ENCODE peak calls at places on chromosome 11, in seven cellular contexts. Y is SK-N-SH, C is HepG2, W is K562, E is HCT116, U is GM12878, O is H1. R is an unnamed sample.

GRCh38 chr11:116422976-116423375 is 349.8 kb downstream of the BUD13 start:
- DNase-seq in Y (peak; percentile 44), C (peak; percentile 32), W (no peak), E (no peak), U (no peak), O (peak; percentile 23), R (no peak)

GRCh38 chr11:121802542-121802941 is 313.5 kb downstream of the BLID start:
- DNase-seq in Y (no peak), C (no peak), W (no peak), E (no peak), U (no peak), O (peak; percentile 27), R (no peak)

GRCh38 chr11:126645206-126645605 is 289.7 kb downstream of the ST3GAL4 start:
- DNase-seq in Y (no peak), C (no peak), W (no peak), E (no peak), U (no peak), O (no peak), R (no peak)

GRCh38 chr11:56748597-56748996 is at the start of gene OR9G4:
- DNase-seq in Y (no peak), C (no peak), W (no peak), E (no peak), U (no peak), O (no peak), R (no peak)

GRCh38 chr11:27213232-27213660 is 149.8 kb downstream of the CCDC34 start:
- DNase-seq in Y (no peak), C (no peak), W (no peak), E (no peak), U (peak; percentile 17), O (no peak), R (no peak)

GRCh38 chr11:106281455-106282173 is 204.2 kb downstream of the AASDHPPT start:
- DNase-seq in Y (no peak), C (no peak), W (no peak), E (peak; percentile 18), U (no peak), O (no peak), R (no peak)

GRCh38 chr11:65301491-65302329 is 13.0 kb upstream of the CDC42EP2 start:
- DNase-seq in Y (peak; percentile 51), C (no peak), W (peak; percentile 64), E (no peak), U (no peak), O (no peak), R (no peak)

GRCh38 chr11:131686836-131687235 is 316.4 kb downstream of the NTM start:
- DNase-seq in Y (no peak), C (no peak), W (no peak), E (no peak), U (no peak), O (no peak), R (no peak)

GRCh38 chr11:1235615-1236315 is 12.9 kb downstream of the MUC5B start:
- DNase-seq in Y (peak; percentile 37), C (no peak), W (no peak), E (no peak), U (no peak), O (no peak), R (peak; percentile 0)

GRCh38 chr11:121207485-121208115 is 85.0 kb upstream of the SC5D start:
- DNase-seq in Y (no peak), C (no peak), W (no peak), E (no peak), U (peak; percentile 50), O (no peak), R (no peak)

GRCh38 chr11:106249857-106250256 is 172.4 kb downstream of the AASDHPPT start:
- DNase-seq in Y (no peak), C (no peak), W (no peak), E (no peak), U (no peak), O (no peak), R (no peak)

GRCh38 chr11:10540546-10540914 is 457 bp downstream of the RNF141 start:
- DNase-seq in Y (no peak), C (peak; percentile 30), W (peak; percentile 48), E (no peak), U (no peak), O (no peak), R (peak; percentile 12)

GRCh38 chr11:120952503-120953229 is 71.2 kb upstream of the TBCEL start:
- DNase-seq in Y (peak; percentile 89), C (peak; percentile 64), W (peak; percentile 82), E (peak; percentile 61), U (peak; percentile 26), O (peak; percentile 60), R (peak; percentile 91)

GRCh38 chr11:14223636-14224035 is 135.3 kb downstream of the RRAS2 start:
- DNase-seq in Y (no peak), C (no peak), W (no peak), E (no peak), U (no peak), O (no peak), R (no peak)

DNA sequence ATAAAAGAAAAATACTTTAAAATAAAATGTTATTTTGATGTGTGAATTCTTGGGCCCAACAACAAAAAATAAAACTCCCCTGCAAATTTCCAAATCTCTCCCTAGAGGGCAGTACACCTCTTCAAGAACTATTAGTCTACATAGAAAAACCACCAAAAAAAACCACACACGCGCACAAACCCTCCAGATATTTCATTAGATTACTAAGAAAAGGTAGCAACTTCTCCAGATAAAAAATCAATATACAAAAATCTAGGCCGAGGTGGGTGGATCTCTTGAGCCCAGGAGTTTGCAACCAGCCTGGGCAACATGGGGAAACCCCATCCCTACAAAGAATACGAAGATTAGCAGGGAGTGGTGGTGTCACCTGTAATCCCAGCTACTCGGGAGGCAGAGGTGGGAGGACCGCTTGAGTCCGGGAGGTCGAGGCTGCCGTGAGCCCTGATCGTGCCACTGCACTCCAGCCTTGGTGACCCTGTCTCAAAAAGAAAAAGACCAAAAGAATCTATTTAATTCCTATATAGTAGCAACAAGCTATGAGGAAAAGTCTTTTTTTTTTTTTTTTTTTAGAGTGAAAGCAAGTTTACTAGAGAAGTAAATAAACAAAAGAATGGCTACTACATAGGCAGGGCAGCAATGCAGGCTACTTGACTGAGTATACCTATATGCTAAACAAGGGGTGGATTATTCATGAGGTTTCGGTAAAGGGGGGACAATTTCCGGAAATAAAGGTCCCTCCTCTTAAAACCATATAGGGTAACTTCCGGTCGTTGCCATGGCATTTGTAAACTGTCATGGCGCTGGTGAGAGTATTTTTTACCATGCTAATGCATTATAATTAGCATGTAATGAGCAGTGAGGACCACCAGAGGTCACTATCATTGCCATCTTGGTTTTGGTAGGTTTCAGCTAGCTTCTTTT is 13.1 kb downstream of the B3GNT6 start:
- DNase-seq in Y (peak; percentile 82), C (peak; percentile 91), W (peak; percentile 80), E (peak; percentile 90), U (peak; percentile 92), O (peak; percentile 64), R (peak; percentile 96)
- TF ChIP-seq JUND in Y (no peak), C (no peak), W (peak; percentile 50), E (no peak), U (no peak), O (no peak), R (no peak)

GRCh38 chr11:31412946-31413345 is 43.3 kb downstream of the DNAJC24 start:
- DNase-seq in Y (no peak), C (no peak), W (no peak), E (no peak), U (no peak), O (no peak), R (no peak)
- TF ChIP-seq JUND in Y (peak; percentile 48), C (no peak), W (no peak), E (no peak), U (no peak), O (no peak), R (no peak)

DNA sequence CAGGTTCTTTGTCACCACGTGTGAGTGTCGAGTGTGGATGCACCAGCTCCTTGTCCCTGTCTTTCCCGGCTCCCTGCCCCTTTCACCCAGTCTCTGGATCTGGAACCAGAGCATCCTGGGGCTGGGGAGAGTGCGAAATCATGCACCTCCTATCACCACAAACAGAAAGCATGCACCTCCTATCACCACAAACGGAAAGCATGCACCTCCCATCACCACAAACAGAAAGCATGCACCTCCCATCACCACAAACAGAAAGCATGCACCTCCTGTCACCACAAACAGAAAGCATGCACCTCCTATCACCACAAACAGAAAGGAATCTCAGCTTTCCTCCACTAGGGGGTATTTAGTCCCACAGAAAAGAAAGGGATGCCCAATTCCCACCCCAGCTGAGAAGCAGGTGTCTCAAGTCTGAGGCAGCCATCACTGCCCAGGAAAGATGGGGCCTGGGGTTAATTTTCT is 5.9 kb upstream of the GLB1L3 start:
- DNase-seq in Y (peak; percentile 56), C (peak; percentile 21), W (peak; percentile 43), E (peak; percentile 22), U (no peak), O (no peak), R (peak; percentile 76)
- TF ChIP-seq JUND in Y (no peak), C (no peak), W (no peak), E (no peak), U (no peak), O (no peak), R (no peak)

DNA sequence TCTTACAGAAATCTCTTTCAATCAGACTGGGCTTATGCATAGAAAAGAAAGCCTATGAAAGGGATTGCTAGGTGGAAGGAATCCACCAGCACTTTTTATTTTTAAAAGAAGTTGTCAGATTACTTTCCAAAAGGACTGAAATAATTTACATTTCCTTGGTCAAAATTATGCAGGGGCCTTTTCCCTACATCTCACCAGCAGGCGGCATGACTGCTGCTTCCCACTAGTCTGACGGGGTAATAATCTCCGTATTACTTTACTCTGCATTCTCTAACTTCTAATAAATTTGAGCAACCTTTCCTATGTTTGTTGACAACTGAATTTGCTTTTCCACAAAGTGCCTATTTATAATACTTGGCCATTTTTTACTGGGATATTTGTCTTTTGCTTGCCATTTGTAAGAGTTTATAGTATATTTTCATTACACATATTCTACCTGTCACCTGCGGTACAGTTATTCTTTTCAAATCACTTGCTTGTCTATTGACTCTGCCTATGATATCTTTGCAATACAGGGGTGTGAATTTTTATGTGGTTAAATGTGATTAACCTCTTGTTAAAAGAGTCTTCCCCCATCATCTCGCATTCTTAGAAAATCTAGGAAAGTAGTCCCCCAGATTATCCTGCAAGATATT is 51.9 kb upstream of the USP47 start:
- DNase-seq in Y (peak; percentile 33), C (no peak), W (peak; percentile 39), E (no peak), U (no peak), O (no peak), R (no peak)
- TF ChIP-seq JUND in Y (no peak), C (no peak), W (no peak), E (no peak), U (no peak), O (no peak), R (no peak)